ENCODE peak calls at places on chromosomes 11 and 22, in six cellular contexts. P is heart left ventricle, V is AG09319, A is kidney, O is non-pigmented ciliary epithelial cell, X is RWPE2. G is an unnamed sample.

GRCh38 chr22:24157783-24158170 is 23.5 kb upstream of the SUSD2 start:
- DNase-seq in P (no peak), V (no peak), A (no peak), O (no peak), X (no peak), G (peak; percentile 63)

GRCh38 chr11:84884836-84885235 is 742.3 kb downstream of the DLG2 start:
- DNase-seq in P (no peak), V (no peak), A (no peak), O (no peak), X (no peak), G (no peak)

GRCh38 chr11:45282070-45282469 is 4.1 kb downstream of the SYT13 start:
- DNase-seq in P (no peak), V (no peak), A (no peak), O (no peak), X (no peak), G (no peak)

GRCh38 chr22:48493733-48494132 is 1333.9 kb downstream of the BRD1 start:
- DNase-seq in P (no peak), V (no peak), A (peak; percentile 15), O (no peak), X (no peak), G (peak; percentile 28)

GRCh38 chr22:22171357-22172218 is 73.0 kb upstream of the VPREB1 start:
- DNase-seq in P (no peak), V (no peak), A (no peak), O (no peak), X (no peak), G (no peak)

GRCh38 chr11:61890536-61891330 is 612 bp downstream of the FADS3 start:
- DNase-seq in P (peak; percentile 52), V (no peak), A (peak; percentile 89), O (peak; percentile 27), X (no peak), G (peak; percentile 93)

GRCh38 chr22:25643232-25644000 is 78.9 kb downstream of the GRK3 start:
- DNase-seq in P (no peak), V (no peak), A (no peak), O (no peak), X (no peak), G (no peak)

GRCh38 chr11:64226507-64227051 is 505 bp downstream of the NUDT22 start:
- DNase-seq in P (peak; percentile 76), V (no peak), A (peak; percentile 91), O (no peak), X (no peak), G (no peak)

GRCh38 chr11:64164392-64165312 is 1.3 kb downstream of the MACROD1 start:
- DNase-seq in P (peak; percentile 56), V (no peak), A (no peak), O (no peak), X (no peak), G (no peak)